ENCODE peak calls at places on chromosomes 4 and X, in seven cellular contexts. Q, X, B, G, I, L and Z are unnamed samples.

GRCh38 chr4:110854021-110854678 is 231.3 kb upstream of the PITX2 start:
- DNase-seq in Q (no peak), L (no peak), B (no peak), I (no peak), X (no peak), G (no peak), Z (no peak)

GRCh38 chrX:125422986-125423385 is 103.3 kb downstream of the TEX13C start:
- DNase-seq in B (no peak), Q (no peak), I (no peak), X (no peak), L (no peak), G (no peak), Z (no peak)

GRCh38 chrX:55593756-55594257 is 29.4 kb upstream of the FOXR2 start:
- DNase-seq in X (no peak), I (no peak), B (no peak), L (no peak), G (no peak), Q (no peak), Z (no peak)

GRCh38 chrX:31547816-31548215 is 476.0 kb upstream of the FTHL17 start:
- DNase-seq in I (no peak), B (no peak), Q (no peak), G (no peak), L (no peak), X (no peak), Z (no peak)

GRCh38 chr4:121155893-121156292 is 8.2 kb downstream of the TNIP3 start:
- DNase-seq in G (no peak), L (no peak), B (no peak), I (no peak), X (no peak), Q (no peak), Z (no peak)

GRCh38 chr4:151583188-151583587 is 174.2 kb downstream of the FHIP1A start:
- DNase-seq in B (no peak), X (no peak), L (no peak), G (no peak), I (no peak), Q (no peak), Z (no peak)

GRCh38 chr4:150126880-150127236 is 48.6 kb downstream of the DCLK2 start:
- DNase-seq in X (no peak), Q (peak), B (no peak), I (no peak), L (no peak), G (no peak), Z (no peak)

GRCh38 chrX:258291-259040 is 22.7 kb upstream of the PLCXD1 start:
- DNase-seq in Q (no peak), I (peak), B (no peak), G (no peak), L (no peak), X (no peak), Z (no peak)

GRCh38 chr4:78585633-78586032 is 34.1 kb downstream of the ANXA3 start:
- DNase-seq in X (no peak), L (no peak), Q (no peak), I (no peak), G (no peak), B (no peak), Z (no peak)

GRCh38 chr4:96455045-96455720 is 615.3 kb downstream of the PDHA2 start:
- DNase-seq in Q (no peak), X (no peak), I (no peak), G (no peak), L (no peak), B (no peak), Z (no peak)

GRCh38 chr4:40576651-40577480 is 52.8 kb downstream of the RBM47 start:
- DNase-seq in G (peak), Q (peak), B (no peak), X (peak), L (peak), I (peak), Z (no peak)

GRCh38 chr4:182643801-182644311 is 273.3 kb downstream of the DCTD start:
- DNase-seq in G (no peak), B (no peak), L (no peak), Q (no peak), X (no peak), I (no peak), Z (no peak)

GRCh38 chrX:49756692-49757091 is 60.9 kb upstream of the PAGE1 start:
- DNase-seq in L (no peak), Q (no peak), B (no peak), X (no peak), I (no peak), G (no peak), Z (no peak)

GRCh38 chrX:49019599-49020249 is 17.7 kb upstream of the GRIPAP1 start:
- DNase-seq in X (no peak), B (no peak), Q (no peak), I (no peak), L (no peak), G (no peak), Z (no peak)

GRCh38 chr4:5152521-5152920 is 101.2 kb downstream of the STK32B start:
- DNase-seq in I (no peak), Q (no peak), X (no peak), G (no peak), B (no peak), L (no peak), Z (no peak)

GRCh38 chr4:40579983-40580382 is 49.7 kb downstream of the RBM47 start:
- DNase-seq in I (no peak), L (no peak), B (no peak), G (no peak), Q (no peak), X (no peak), Z (no peak)

GRCh38 chr4:7880681-7881080 is 59.0 kb downstream of the AFAP1 start:
- DNase-seq in G (no peak), X (no peak), I (no peak), L (no peak), B (no peak), Q (no peak), Z (no peak)

GRCh38 chr4:121551881-121552280 is 144.9 kb downstream of the ANXA5 start:
- DNase-seq in Q (no peak), X (no peak), G (no peak), B (no peak), L (no peak), I (no peak), Z (no peak)

GRCh38 chrX:120568047-120568446 is 7.3 kb upstream of the CUL4B start:
- DNase-seq in Q (no peak), X (no peak), I (no peak), B (no peak), L (no peak), G (no peak), Z (no peak)

GRCh38 chr4:4386736-4387392 is at the start of gene NSG1:
- DNase-seq in Q (peak), G (no peak), L (peak), X (peak), I (no peak), B (peak), Z (peak)

GRCh38 chr4:48575964-48576363 is 85.9 kb downstream of the ZAR1 start:
- DNase-seq in B (no peak), X (no peak), G (no peak), L (no peak), I (no peak), Q (no peak), Z (no peak)

GRCh38 chr4:151522790-151523332 is 113.9 kb downstream of the FHIP1A start:
- DNase-seq in X (no peak), B (no peak), L (no peak), G (no peak), I (no peak), Q (no peak), Z (no peak)